ENCODE peak calls at places on chromosomes 7 and 10, in four cellular contexts. Q is AG04449, O is astrocyte of the spinal cord, Y is mesendoderm. Z is an unnamed sample.

GRCh38 chr7:1810961-1811849 is 141.1 kb downstream of the ELFN1 start:
- DNase-seq in Q (no peak), O (no peak), Y (no peak), Z (no peak)

GRCh38 chr10:95605163-95605562 is 44.0 kb upstream of the SORBS1 start:
- DNase-seq in Q (no peak), O (peak), Y (no peak), Z (no peak)

GRCh38 chr7:128858380-128859231 is 4.0 kb upstream of the ATP6V1F start:
- DNase-seq in Q (no peak), O (no peak), Y (no peak), Z (no peak)

GRCh38 chr7:142964502-142965246 is 2.5 kb upstream of the KEL start:
- DNase-seq in Q (no peak), O (no peak), Y (peak), Z (no peak)

GRCh38 chr10:4825456-4825867 is 545 bp upstream of the AKR1E2 start:
- DNase-seq in Q (no peak), O (no peak), Y (no peak), Z (no peak)

GRCh38 chr7:129433823-129434171 is 435 bp upstream of the STRIP2 start:
- DNase-seq in Q (no peak), O (no peak), Y (peak), Z (no peak)

GRCh38 chr10:95304976-95305375 is 14.2 kb upstream of the PDLIM1 start:
- DNase-seq in Q (no peak), O (no peak), Y (no peak), Z (no peak)

GRCh38 chr7:78226059-78226658 is 427.6 kb downstream of the PHTF2 start:
- DNase-seq in Q (no peak), O (no peak), Y (peak), Z (no peak)

GRCh38 chr7:29596593-29597178 is 33.1 kb downstream of the PRR15 start:
- DNase-seq in Q (no peak), O (no peak), Y (no peak), Z (no peak)

GRCh38 chr7:100496509-100496908 is 12.8 kb downstream of the NYAP1 start:
- DNase-seq in Q (no peak), O (no peak), Y (no peak), Z (no peak)

GRCh38 chr7:28347462-28347861 is 64.9 kb upstream of the CREB5 start:
- DNase-seq in Q (peak), O (no peak), Y (no peak), Z (no peak)

GRCh38 chr7:2803755-2804154 is 40.4 kb downstream of the GNA12 start:
- DNase-seq in Q (no peak), O (no peak), Y (no peak), Z (no peak)

GRCh38 chr10:43616697-43617370 is 10.6 kb downstream of the ZNF485 start:
- DNase-seq in Q (no peak), O (no peak), Y (peak), Z (no peak)

GRCh38 chr7:149642579-149642978 is 130.8 kb downstream of the ZNF467 start:
- DNase-seq in Q (no peak), O (no peak), Y (no peak), Z (no peak)

GRCh38 chr7:106277976-106278375 is 6.8 kb downstream of the NAMPT start:
- DNase-seq in Q (no peak), O (peak), Y (no peak), Z (no peak)
- H3K4me3 ChIP-seq in Q (no peak), O (no peak), Y (no peak), Z (no peak)

DNA sequence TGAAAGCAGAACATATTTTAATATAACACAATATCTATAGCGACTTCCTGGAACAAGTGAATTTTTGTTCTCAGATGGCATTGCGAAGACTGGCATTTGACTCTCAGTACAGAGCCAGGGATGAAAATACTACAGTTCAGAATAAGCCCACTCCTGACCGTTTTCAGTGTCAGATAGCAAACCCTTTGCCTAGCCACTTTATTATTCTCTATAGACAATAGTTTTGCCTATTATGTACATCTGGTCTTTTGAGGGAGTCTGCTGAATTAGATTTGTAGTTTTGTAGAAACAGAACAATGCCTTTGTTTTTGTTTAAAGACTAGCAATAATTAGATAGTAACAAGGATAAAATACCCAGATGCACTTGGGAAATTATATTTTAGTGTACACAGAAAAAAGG is 2.3 kb downstream of the MINPP1 start:
- DNase-seq in Q (no peak), O (no peak), Y (no peak), Z (no peak)
- H3K4me3 ChIP-seq in Q (no peak), O (no peak), Y (no peak), Z (no peak)

GRCh38 chr7:21429786-21430574 is 2.1 kb downstream of the SP4 start:
- DNase-seq in Q (no peak), O (no peak), Y (no peak), Z (no peak)
- H3K4me3 ChIP-seq in Q (no peak), O (no peak), Y (no peak), Z (no peak)

GRCh38 chr7:6268909-6269306 is 3.5 kb downstream of the CYTH3 start:
- DNase-seq in Q (no peak), O (no peak), Y (no peak), Z (no peak)
- H3K4me3 ChIP-seq in Q (no peak), O (no peak), Y (no peak), Z (no peak)

DNA sequence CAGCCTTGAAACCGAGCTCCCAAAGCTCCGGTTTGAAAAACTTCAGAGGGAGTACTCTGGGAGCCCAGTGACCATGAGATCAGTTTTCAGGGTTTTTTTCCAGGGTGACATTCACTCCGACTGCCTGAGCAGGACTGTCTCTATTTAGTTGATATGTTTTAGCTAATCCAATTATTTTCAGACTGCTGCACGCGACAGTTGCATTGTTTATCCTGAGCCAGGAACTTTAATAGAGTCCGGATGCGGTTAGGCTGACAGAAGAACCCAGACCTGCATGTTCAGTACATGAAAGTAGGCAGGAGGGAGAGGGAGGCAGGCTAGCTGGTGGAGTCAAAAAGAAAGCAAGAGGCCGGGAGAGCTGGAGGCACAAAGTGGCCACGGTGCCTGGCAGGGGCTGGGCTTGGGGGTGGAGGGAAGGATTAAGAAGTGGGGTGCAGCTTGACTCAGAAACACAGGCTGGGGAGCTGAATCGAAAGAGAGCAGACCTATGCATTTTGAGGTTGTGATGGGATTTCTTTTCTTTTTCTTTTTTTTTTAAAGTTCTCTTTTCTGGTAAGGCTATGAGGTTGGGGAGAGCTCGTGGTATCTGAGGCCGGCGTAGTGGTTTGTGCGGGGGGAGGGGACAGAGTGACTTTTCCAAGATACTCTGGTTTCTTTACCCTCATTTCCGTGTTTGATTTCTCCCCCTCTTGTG is 5.7 kb downstream of the GATA3 start:
- DNase-seq in Q (no peak), O (peak), Y (no peak), Z (no peak)
- H3K4me3 ChIP-seq in Q (no peak), O (no peak), Y (no peak), Z (peak)

GRCh38 chr7:34657632-34658268 is at the start of gene NPSR1:
- DNase-seq in Q (no peak), O (no peak), Y (no peak), Z (no peak)
- H3K4me3 ChIP-seq in Q (no peak), O (no peak), Y (no peak), Z (no peak)

GRCh38 chr7:112938895-112939588 is 147.6 kb downstream of the GPR85 start:
- DNase-seq in Q (no peak), O (peak), Y (peak), Z (no peak)

GRCh38 chr7:112940314-112940732 is 146.3 kb downstream of the GPR85 start:
- DNase-seq in Q (peak), O (no peak), Y (peak), Z (no peak)

GRCh38 chr7:112942981-112943380 is 143.6 kb downstream of the GPR85 start:
- DNase-seq in Q (no peak), O (no peak), Y (no peak), Z (no peak)

GRCh38 chr7:112937651-112938390 is 147.6 kb upstream of the TMEM168 start:
- DNase-seq in Q (no peak), O (peak), Y (no peak), Z (no peak)

DNA sequence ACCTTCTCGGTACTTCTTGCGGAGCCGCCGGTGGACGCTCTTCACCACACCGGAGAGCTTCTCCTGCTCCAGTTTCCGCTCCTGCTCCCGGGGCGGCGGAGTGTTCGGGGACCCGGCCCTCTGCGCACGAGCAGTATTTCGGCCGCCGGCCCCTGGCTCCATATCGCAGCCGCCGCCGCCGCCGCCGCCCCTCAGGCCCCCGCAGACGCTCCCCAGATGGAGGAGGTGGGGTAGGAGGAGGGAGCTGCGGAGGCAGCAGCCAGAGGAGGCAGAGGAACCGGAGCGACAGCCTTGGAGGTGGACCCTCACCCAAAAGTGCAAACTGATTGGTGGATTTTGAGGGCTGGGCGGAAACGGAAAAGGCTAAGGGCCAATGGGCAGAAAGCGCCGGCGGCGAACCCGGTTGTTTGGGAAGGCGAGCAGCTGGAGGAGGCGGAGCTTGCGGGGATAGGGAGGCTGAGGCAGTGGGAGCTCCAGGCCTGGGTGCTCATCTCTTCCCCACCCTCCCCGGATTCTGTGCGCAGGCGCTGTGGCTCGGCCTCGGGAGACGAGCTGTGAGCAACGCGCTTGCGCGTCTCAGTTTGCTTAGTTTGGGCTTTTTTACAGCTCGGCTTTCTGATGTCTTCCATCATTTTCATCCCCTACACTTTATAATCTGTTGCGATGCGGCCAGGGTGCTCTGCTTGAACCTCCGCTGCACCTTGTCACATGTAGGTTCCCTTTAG is 146.9 kb downstream of the GPR85 start:
- DNase-seq in Q (peak), O (peak), Y (peak), Z (peak)
- H3K4me3 ChIP-seq in Q (peak), O (peak), Y (peak), Z (peak)

DNA sequence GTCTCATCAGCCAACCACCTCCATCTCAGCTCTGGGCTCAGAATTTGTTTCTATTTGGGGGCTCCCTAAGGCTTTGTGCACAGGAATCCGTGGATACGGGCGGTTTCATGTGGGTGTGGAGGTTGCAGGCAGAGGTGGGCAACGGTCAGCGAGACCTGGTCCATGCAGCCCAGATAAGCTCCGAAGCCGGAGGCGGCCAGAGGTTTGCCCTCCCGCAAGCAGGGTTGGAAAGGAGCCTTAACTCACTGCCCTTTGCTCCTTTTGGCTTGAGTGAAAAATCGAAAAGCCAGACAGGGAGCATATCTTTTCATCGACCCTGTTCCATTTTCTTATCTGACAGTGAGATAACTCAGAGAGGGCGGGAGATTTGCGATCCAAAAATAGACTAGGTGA is 1.5 kb downstream of the GRM3 start:
- DNase-seq in Q (no peak), O (no peak), Y (peak), Z (no peak)
- H3K4me3 ChIP-seq in Q (no peak), O (no peak), Y (peak), Z (no peak)

Z was measured in kidney epithelial cell.